ENCODE peak calls at places on chromosomes 16 and 17, in seven cellular contexts. Q, U, Y, X, H, N and E are unnamed samples.

GRCh38 chr17:322006-322780 is 30.4 kb downstream of the RPH3AL start:
- DNase-seq in Q (no peak), U (no peak), Y (no peak), X (no peak), H (no peak), N (no peak), E (no peak)

GRCh38 chr16:77700846-77701245 is 21.5 kb upstream of the NUDT7 start:
- DNase-seq in Q (no peak), U (no peak), Y (no peak), X (no peak), H (no peak), N (peak), E (no peak)

GRCh38 chr17:66548659-66549311 is 246.4 kb downstream of the PRKCA start:
- DNase-seq in Q (no peak), U (no peak), Y (no peak), X (no peak), H (no peak), N (no peak), E (no peak)

GRCh38 chr17:332558-333322 is 19.9 kb downstream of the RPH3AL start:
- DNase-seq in Q (no peak), U (no peak), Y (peak), X (no peak), H (no peak), N (no peak), E (peak)

GRCh38 chr16:7964717-7965116 is 625.6 kb downstream of the TMEM114 start:
- DNase-seq in Q (no peak), U (no peak), Y (no peak), X (no peak), H (no peak), N (no peak), E (no peak)

GRCh38 chr17:39277110-39277509 is 51.4 kb upstream of the STAC2 start:
- DNase-seq in Q (no peak), U (no peak), Y (no peak), X (peak), H (no peak), N (no peak), E (no peak)

GRCh38 chr16:23847938-23848337 is 12.2 kb downstream of the PRKCB start:
- DNase-seq in Q (no peak), U (no peak), Y (no peak), X (no peak), H (no peak), N (no peak), E (no peak)

GRCh38 chr16:89344846-89345577 is 127.5 kb downstream of the ZNF778 start:
- DNase-seq in Q (no peak), U (no peak), Y (no peak), X (no peak), H (no peak), N (no peak), E (no peak)

GRCh38 chr17:81044764-81045589 is 10.0 kb downstream of the BAIAP2 start:
- DNase-seq in Q (peak), U (no peak), Y (peak), X (no peak), H (peak), N (no peak), E (peak)

GRCh38 chr17:4556996-4557395 is 1.8 kb upstream of the MYBBP1A start:
- DNase-seq in Q (no peak), U (no peak), Y (no peak), X (no peak), H (no peak), N (no peak), E (no peak)

GRCh38 chr17:67280279-67280678 is 35.3 kb upstream of the HELZ start:
- DNase-seq in Q (no peak), U (no peak), Y (no peak), X (no peak), H (peak), N (no peak), E (no peak)

GRCh38 chr16:1276580-1276878 is 20.7 kb downstream of the TPSD1 start:
- DNase-seq in Q (no peak), U (no peak), Y (no peak), X (no peak), H (no peak), N (no peak), E (no peak)

GRCh38 chr16:57427824-57428223 is 19.4 kb downstream of the CIAPIN1 start:
- DNase-seq in Q (no peak), U (no peak), Y (no peak), X (no peak), H (no peak), N (no peak), E (no peak)

GRCh38 chr17:81212365-81212764 is 10.4 kb downstream of the CEP131 start:
- DNase-seq in Q (no peak), U (no peak), Y (no peak), X (no peak), H (no peak), N (no peak), E (no peak)

GRCh38 chr16:81562174-81562849 is 117.7 kb downstream of the CMIP start:
- DNase-seq in Q (no peak), U (no peak), Y (no peak), X (no peak), H (no peak), N (no peak), E (no peak)

GRCh38 chr16:50858376-50858775 is 116.5 kb downstream of the CYLD start:
- DNase-seq in Q (no peak), U (no peak), Y (no peak), X (no peak), H (no peak), N (peak), E (no peak)
- H3K27ac ChIP-seq in Q (no peak), U (no peak), Y (no peak), X (no peak), H (no peak), N (no peak), E (no peak)

GRCh38 chr17:64707077-64707591 is 45.0 kb upstream of the SMURF2 start:
- DNase-seq in Q (peak), U (peak), Y (peak), X (no peak), H (peak), N (no peak), E (peak)
- TF ChIP-seq POLR2A in Q (no peak), U (no peak), Y (no peak), X (no peak), H (no peak), N (no peak), E (no peak)

GRCh38 chr16:84228321-84228838 is 11.4 kb downstream of the KCNG4 start:
- DNase-seq in Q (peak), U (peak), Y (peak), X (no peak), H (no peak), N (no peak), E (peak)

GRCh38 chr16:84225571-84225970 is 14.2 kb downstream of the KCNG4 start:
- DNase-seq in Q (no peak), U (no peak), Y (no peak), X (no peak), H (no peak), N (no peak), E (no peak)

GRCh38 chr16:84226026-84226425 is 13.8 kb downstream of the KCNG4 start:
- DNase-seq in Q (no peak), U (no peak), Y (no peak), X (no peak), H (no peak), N (no peak), E (no peak)

GRCh38 chr16:84229421-84229820 is 10.4 kb downstream of the KCNG4 start:
- DNase-seq in Q (no peak), U (no peak), Y (no peak), X (no peak), H (no peak), N (no peak), E (no peak)

GRCh38 chr16:84227548-84227947 is 12.3 kb downstream of the KCNG4 start:
- DNase-seq in Q (no peak), U (no peak), Y (no peak), X (no peak), H (no peak), N (no peak), E (no peak)
- H3K4me3 ChIP-seq in Q (no peak), U (no peak), Y (no peak), X (no peak), H (no peak), N (no peak), E (no peak)

DNA sequence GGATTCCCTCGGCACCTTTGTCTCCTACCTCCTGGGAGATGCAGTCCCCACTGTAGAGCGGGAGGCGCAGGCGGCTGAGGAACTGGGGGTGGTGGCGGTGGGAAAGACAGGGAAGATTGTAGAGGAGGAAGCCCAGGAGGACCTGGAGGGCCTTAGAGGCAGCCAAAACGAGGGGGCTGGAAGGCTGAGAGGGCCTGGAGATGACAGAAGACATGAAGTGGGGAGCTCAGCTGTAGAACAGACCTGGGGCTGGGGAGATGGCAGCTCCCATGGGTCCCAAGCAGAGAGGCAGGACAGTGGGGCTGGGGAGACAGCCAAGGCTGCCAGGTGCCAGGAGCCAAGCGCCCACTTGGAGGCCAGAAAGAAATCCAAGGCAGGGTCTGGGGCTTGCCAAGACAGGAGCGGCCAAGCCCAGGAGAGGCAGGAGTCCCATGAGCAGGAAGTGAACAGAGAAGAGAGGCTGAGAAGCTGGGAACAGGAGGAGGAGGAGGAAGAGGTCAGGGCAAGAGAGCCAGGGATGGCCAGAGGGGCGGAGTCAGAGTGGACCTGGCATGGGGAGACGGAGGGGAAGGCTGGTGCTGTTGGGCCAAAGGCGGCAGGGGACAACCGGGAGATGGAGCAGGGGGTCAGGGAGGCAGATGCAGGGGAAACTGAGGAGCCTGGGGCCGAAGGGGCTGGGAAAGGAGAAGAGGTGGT is 803 bp downstream of the APOBR start:
- DNase-seq in Q (peak), U (no peak), Y (no peak), X (no peak), H (no peak), N (no peak), E (no peak)
- H3K27ac ChIP-seq in Q (peak), U (peak), Y (no peak), X (peak), H (no peak), N (no peak), E (peak)

DNA sequence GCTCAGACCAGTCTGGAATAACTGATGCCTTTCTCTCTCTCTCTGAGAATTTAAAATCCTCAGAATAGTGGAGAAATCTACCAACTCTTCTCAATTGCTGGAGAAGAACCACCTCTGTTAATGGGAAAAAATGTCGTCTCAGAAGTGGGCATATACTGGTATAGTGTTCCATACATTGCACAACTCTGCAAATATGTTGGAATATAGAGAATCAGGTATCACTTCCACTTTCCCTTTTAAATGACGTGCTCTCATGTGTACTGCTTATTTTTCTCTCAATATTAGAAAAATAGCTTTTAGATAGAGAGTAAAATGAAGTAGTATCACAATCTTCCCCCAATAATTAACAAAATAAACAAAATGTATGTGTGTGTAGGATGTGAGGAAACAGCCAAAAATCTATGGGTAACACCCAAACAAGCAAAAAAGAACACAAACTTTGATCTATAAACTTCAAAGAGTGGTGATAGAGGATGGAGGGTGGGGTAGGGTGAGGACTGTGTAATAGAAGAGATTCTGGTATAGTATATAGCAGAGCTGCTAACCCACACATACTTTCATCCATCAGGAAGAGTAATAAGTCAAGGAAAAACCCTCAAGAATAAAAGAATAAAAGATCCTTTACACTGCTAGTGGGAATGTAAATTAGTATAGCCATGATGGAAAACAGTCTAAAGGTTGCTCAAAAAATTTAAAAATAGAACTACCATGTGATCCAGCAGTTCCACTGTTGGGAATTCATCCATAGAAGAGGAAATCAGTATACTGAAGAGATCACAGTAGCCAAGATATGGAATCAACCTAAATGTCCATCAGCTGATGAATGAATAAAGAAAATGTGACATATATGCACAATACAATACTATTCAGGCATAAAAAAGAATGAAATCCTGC is 46.9 kb downstream of the NFATC3 start:
- DNase-seq in Q (no peak), U (no peak), Y (no peak), X (no peak), H (no peak), N (no peak), E (no peak)
- TF ChIP-seq POLR2A in Q (no peak), U (no peak), Y (no peak), X (no peak), H (no peak), N (no peak), E (no peak)

GRCh38 chr17:41528959-41529353 is 848 bp upstream of the KRT19 start:
- DNase-seq in Q (peak), U (no peak), Y (no peak), X (no peak), H (no peak), N (no peak), E (no peak)
- H3K4me3 ChIP-seq in Q (peak), U (no peak), Y (no peak), X (no peak), H (no peak), N (no peak), E (no peak)

GRCh38 chr17:50689956-50690886 is 17.5 kb downstream of the ANKRD40 start:
- DNase-seq in Q (no peak), U (no peak), Y (no peak), X (no peak), H (no peak), N (no peak), E (peak)
- H3K27ac ChIP-seq in Q (peak), U (peak), Y (peak), X (no peak), H (no peak), N (no peak), E (peak)

DNA sequence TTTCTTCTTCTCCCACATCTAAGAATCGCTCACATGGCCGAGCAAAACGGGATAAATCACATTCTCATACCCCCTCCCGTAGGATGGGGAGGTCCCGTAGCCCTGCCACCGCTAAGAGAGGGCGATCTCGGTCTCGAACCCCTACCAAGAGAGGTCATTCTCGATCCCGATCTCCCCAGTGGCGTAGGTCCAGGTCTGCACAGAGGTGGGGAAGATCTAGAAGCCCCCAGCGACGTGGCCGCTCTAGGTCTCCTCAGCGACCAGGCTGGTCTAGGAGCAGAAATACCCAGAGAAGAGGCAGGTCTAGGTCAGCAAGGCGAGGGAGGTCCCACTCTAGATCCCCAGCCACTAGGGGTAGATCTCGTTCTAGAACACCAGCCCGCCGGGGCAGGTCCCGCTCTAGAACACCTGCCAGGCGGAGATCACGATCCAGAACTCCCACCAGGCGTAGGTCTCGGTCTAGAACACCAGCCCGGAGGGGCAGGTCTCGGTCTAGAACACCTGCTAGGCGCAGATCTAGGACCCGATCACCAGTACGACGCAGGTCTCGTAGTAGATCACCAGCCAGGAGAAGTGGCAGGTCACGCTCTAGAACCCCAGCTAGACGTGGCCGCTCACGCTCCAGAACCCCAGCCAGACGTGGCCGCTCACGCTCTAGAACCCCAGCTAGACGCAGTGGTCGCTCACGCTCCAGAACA is 9.6 kb downstream of the SRRM2 start:
- DNase-seq in Q (no peak), U (no peak), Y (no peak), X (no peak), H (no peak), N (no peak), E (no peak)
- TF ChIP-seq POLR2A in Q (no peak), U (no peak), Y (no peak), X (peak), H (no peak), N (no peak), E (no peak)

GRCh38 chr17:18110636-18111145 is 2.1 kb downstream of the MYO15A start:
- DNase-seq in Q (no peak), U (no peak), Y (no peak), X (no peak), H (no peak), N (no peak), E (no peak)
- H3K4me3 ChIP-seq in Q (no peak), U (no peak), Y (no peak), X (no peak), H (no peak), N (no peak), E (no peak)

GRCh38 chr17:46031920-46032319 is 32.9 kb downstream of the STH start:
- DNase-seq in Q (no peak), U (no peak), Y (no peak), X (no peak), H (no peak), N (no peak), E (no peak)

GRCh38 chr17:46028969-46029565 is 30.0 kb downstream of the STH start:
- DNase-seq in Q (no peak), U (no peak), Y (no peak), X (no peak), H (no peak), N (no peak), E (peak)

GRCh38 chr17:46029627-46030026 is 30.6 kb downstream of the STH start:
- DNase-seq in Q (no peak), U (no peak), Y (no peak), X (no peak), H (no peak), N (no peak), E (no peak)

GRCh38 chr17:46031440-46031839 is 32.4 kb downstream of the STH start:
- DNase-seq in Q (no peak), U (no peak), Y (no peak), X (no peak), H (no peak), N (no peak), E (no peak)

DNA sequence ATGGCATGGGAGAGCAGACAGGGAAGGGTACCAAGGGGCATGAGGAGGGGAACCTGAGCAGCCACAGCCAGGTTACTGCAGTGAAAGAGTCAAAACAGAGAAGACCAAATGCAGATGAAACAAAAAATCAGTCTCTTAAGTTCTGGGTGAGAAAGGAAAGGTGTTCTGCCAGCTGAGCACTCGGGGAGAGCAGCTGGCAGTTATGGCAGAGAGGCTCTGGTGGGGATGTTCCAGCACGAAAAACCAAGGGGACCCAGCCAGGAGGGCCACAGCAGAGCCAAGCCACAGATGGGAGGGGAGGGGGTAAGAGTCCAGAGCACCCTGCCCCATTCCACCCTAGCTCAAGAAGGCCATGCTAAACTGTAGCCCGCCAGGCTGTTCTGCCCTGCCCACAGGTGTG is 31.7 kb downstream of the STH start:
- DNase-seq in Q (no peak), U (no peak), Y (no peak), X (no peak), H (no peak), N (no peak), E (no peak)
- H3K27ac ChIP-seq in Q (no peak), U (no peak), Y (no peak), X (no peak), H (no peak), N (no peak), E (peak)